ENCODE peak calls at places on chromosome 19, in four cellular contexts. Q is left lung, E is GDM1, L is ascending aorta. J is an unnamed sample.

GRCh38 chr19:30407310-30407709 is 35.1 kb downstream of the ZNF536 start:
- DNase-seq in E (no peak), L (no peak), Q (no peak), J (no peak)

GRCh38 chr19:35797663-35798062 is 15.0 kb downstream of the PRODH2 start:
- DNase-seq in L (no peak), Q (no peak), E (no peak), J (no peak)

GRCh38 chr19:677201-677600 is 1.0 kb downstream of the FSTL3 start:
- DNase-seq in Q (peak), E (no peak), L (peak), J (peak)

GRCh38 chr19:31261651-31262331 is 87.4 kb downstream of the TSHZ3 start:
- DNase-seq in E (no peak), Q (no peak), L (no peak), J (no peak)

GRCh38 chr19:35030257-35031071 is at the start of gene SCN1B:
- DNase-seq in E (no peak), L (no peak), Q (no peak), J (no peak)

GRCh38 chr19:32812036-32812435 is 57.5 kb downstream of the SLC7A9 start:
- DNase-seq in L (no peak), E (no peak), Q (no peak), J (no peak)

GRCh38 chr19:55795021-55795420 is 26.1 kb downstream of the RFPL4AL1 start:
- DNase-seq in L (no peak), Q (no peak), E (no peak), J (no peak)

GRCh38 chr19:40389404-40390083 is 437 bp downstream of the HIPK4 start:
- DNase-seq in L (no peak), Q (no peak), E (no peak), J (no peak)

GRCh38 chr19:17841810-17842662 is 5.7 kb downstream of the JAK3 start:
- DNase-seq in E (no peak), Q (peak), L (no peak), J (no peak)

GRCh38 chr19:45676851-45677263 is 8.8 kb downstream of the GIPR start:
- DNase-seq in L (no peak), Q (peak), E (no peak), J (no peak)

GRCh38 chr19:1239796-1240737 is 1.5 kb upstream of the ATP5F1D start:
- DNase-seq in L (no peak), Q (peak), E (peak), J (no peak)

GRCh38 chr19:48549380-48549779 is 2.6 kb upstream of the SULT2B1 start:
- DNase-seq in Q (no peak), E (no peak), L (no peak), J (no peak)

GRCh38 chr19:19063183-19064097 is at the start of gene SLC25A42:
- DNase-seq in Q (peak), L (peak), E (peak), J (peak)

GRCh38 chr19:16369664-16370576 is 45.3 kb downstream of the KLF2 start:
- DNase-seq in L (no peak), Q (no peak), E (no peak), J (no peak)

GRCh38 chr19:31947436-31947835 is 398.0 kb upstream of the ZNF507 start:
- DNase-seq in Q (no peak), L (no peak), E (no peak), J (no peak)

GRCh38 chr19:32911467-32911866 is 41.9 kb upstream of the SLC7A9 start:
- DNase-seq in L (no peak), E (no peak), Q (no peak), J (no peak)

GRCh38 chr19:36489920-36490415 is 607 bp upstream of the ZNF566 start:
- DNase-seq in Q (peak), L (peak), E (no peak), J (peak)

GRCh38 chr19:41866284-41866683 is 6.2 kb downstream of the RPS19 start:
- DNase-seq in Q (no peak), E (no peak), L (no peak), J (no peak)

GRCh38 chr19:18340237-18340989 is at the start of gene PGPEP1:
- DNase-seq in Q (peak), E (peak), L (peak), J (no peak)

GRCh38 chr19:55617426-55617825 is 6.9 kb downstream of the ZNF784 start:
- DNase-seq in L (no peak), E (no peak), Q (no peak), J (no peak)

GRCh38 chr19:13054605-13055212 is 47.9 kb downstream of the LYL1 start:
- DNase-seq in E (no peak), L (no peak), Q (no peak), J (no peak)

GRCh38 chr19:52991021-52991420 is 22.7 kb upstream of the ERVV-1 start:
- DNase-seq in E (no peak), L (no peak), Q (no peak), J (no peak)

GRCh38 chr19:1567116-1567847 is 843 bp downstream of the MEX3D start:
- DNase-seq in L (no peak), E (no peak), Q (no peak), J (no peak)

GRCh38 chr19:33493401-33494275 is 28.0 kb downstream of the PEPD start:
- DNase-seq in E (no peak), Q (peak), L (no peak), J (no peak)

GRCh38 chr19:55691561-55692481 is 16.8 kb downstream of the EPN1 start:
- DNase-seq in E (no peak), Q (peak), L (no peak), J (no peak)

GRCh38 chr19:37867831-37868230 is 38.6 kb downstream of the WDR87 start:
- DNase-seq in Q (no peak), L (no peak), E (no peak), J (no peak)

GRCh38 chr19:50669319-50670101 is 20.3 kb downstream of the C19orf81 start:
- DNase-seq in E (peak), L (no peak), Q (no peak), J (no peak)

GRCh38 chr19:48329167-48329891 is 4.0 kb downstream of the EMP3 start:
- DNase-seq in L (no peak), E (no peak), Q (no peak), J (no peak)

GRCh38 chr19:36172852-36173251 is 20.6 kb upstream of the COX7A1 start:
- DNase-seq in Q (no peak), E (no peak), L (no peak), J (no peak)

GRCh38 chr19:55255618-55256423 is 3.0 kb downstream of the PPP6R1 start:
- DNase-seq in Q (no peak), L (no peak), E (peak), J (no peak)

GRCh38 chr19:33681081-33681680 is 59.4 kb downstream of the CHST8 start:
- DNase-seq in E (no peak), Q (no peak), L (no peak), J (no peak)

GRCh38 chr19:5934002-5934401 is 19.9 kb downstream of the CAPS start:
- DNase-seq in Q (no peak), L (no peak), E (no peak), J (no peak)